ENCODE peak calls at places on chromosomes 11 and 22, in eight cellular contexts. F, Z, N, Y, Q, P, G and M are unnamed samples.

GRCh38 chr22:19807914-19808872 is 46.5 kb downstream of the GNB1L start:
- DNase-seq in F (peak; percentile 7), Z (no peak), N (no peak), Y (no peak), Q (no peak), P (no peak), G (no peak), M (no peak)

GRCh38 chr11:69284081-69284511 is 9.9 kb upstream of the MYEOV start:
- DNase-seq in F (no peak), Z (no peak), N (peak; percentile 43), Y (no peak), Q (no peak), P (peak; percentile 81), G (no peak), M (no peak)

GRCh38 chr11:3137486-3138177 is 27.5 kb downstream of the OSBPL5 start:
- DNase-seq in F (no peak), Z (no peak), N (no peak), Y (no peak), Q (no peak), P (no peak), G (no peak), M (no peak)

GRCh38 chr22:22706253-22706940 is 62.0 kb downstream of the GGTLC2 start:
- DNase-seq in F (no peak), Z (no peak), N (no peak), Y (no peak), Q (no peak), P (no peak), G (no peak), M (no peak)

GRCh38 chr22:48858121-48858520 is 969.6 kb downstream of the BRD1 start:
- DNase-seq in F (no peak), Z (no peak), N (no peak), Y (no peak), Q (no peak), P (no peak), G (no peak), M (no peak)

GRCh38 chr11:1570896-1571759 is 943 bp downstream of the DUSP8 start:
- DNase-seq in F (no peak), Z (no peak), N (no peak), Y (no peak), Q (no peak), P (peak; percentile 60), G (no peak), M (no peak)

GRCh38 chr22:41909290-41910049 is 5.4 kb downstream of the SHISA8 start:
- DNase-seq in F (no peak), Z (no peak), N (no peak), Y (no peak), Q (no peak), P (no peak), G (peak; percentile 41), M (no peak)

GRCh38 chr11:9527481-9528140 is 45.9 kb upstream of the WEE1 start:
- DNase-seq in F (no peak), Z (no peak), N (no peak), Y (no peak), Q (no peak), P (no peak), G (no peak), M (no peak)

GRCh38 chr11:125348704-125349635 is 147.1 kb downstream of the FEZ1 start:
- DNase-seq in F (peak; percentile 90), Z (peak; percentile 20), N (peak; percentile 28), Y (peak; percentile 13), Q (peak; percentile 22), P (peak; percentile 71), G (no peak), M (no peak)

GRCh38 chr11:14373941-14374646 is 15.1 kb upstream of the RRAS2 start:
- DNase-seq in F (no peak), Z (no peak), N (peak; percentile 75), Y (no peak), Q (no peak), P (peak; percentile 75), G (no peak), M (no peak)

GRCh38 chr22:30240541-30241417 is 5.8 kb downstream of the LIF start:
- DNase-seq in F (no peak), Z (no peak), N (peak; percentile 69), Y (no peak), Q (no peak), P (no peak), G (no peak), M (no peak)

GRCh38 chr11:1827095-1827797 is 7.5 kb upstream of the SYT8 start:
- DNase-seq in F (no peak), Z (no peak), N (peak; percentile 85), Y (peak; percentile 58), Q (no peak), P (no peak), G (no peak), M (no peak)

GRCh38 chr11:10012068-10012467 is 282.0 kb downstream of the SBF2 start:
- DNase-seq in F (no peak), Z (no peak), N (no peak), Y (no peak), Q (no peak), P (no peak), G (no peak), M (no peak)

GRCh38 chr11:19698493-19699292 is 13.9 kb upstream of the NAV2 start:
- DNase-seq in F (no peak), Z (no peak), N (peak; percentile 61), Y (no peak), Q (no peak), P (no peak), G (no peak), M (no peak)

GRCh38 chr11:112751763-112752162 is 209.5 kb upstream of the NCAM1 start:
- DNase-seq in F (no peak), Z (no peak), N (no peak), Y (no peak), Q (no peak), P (no peak), G (no peak), M (no peak)

GRCh38 chr11:393219-394033 is 583 bp upstream of the PKP3 start:
- DNase-seq in F (no peak), Z (no peak), N (peak; percentile 74), Y (peak; percentile 44), Q (no peak), P (no peak), G (no peak), M (no peak)

GRCh38 chr22:23534201-23534850 is 45.8 kb downstream of the IGLL1 start:
- DNase-seq in F (no peak), Z (no peak), N (no peak), Y (no peak), Q (no peak), P (peak; percentile 65), G (no peak), M (no peak)

GRCh38 chr11:26442131-26442530 is 110.2 kb downstream of the ANO3 start:
- DNase-seq in F (no peak), Z (no peak), N (peak; percentile 2), Y (no peak), Q (no peak), P (no peak), G (no peak), M (no peak)

GRCh38 chr11:130439160-130439519 is 9.3 kb upstream of the ADAMTS15 start:
- DNase-seq in F (no peak), Z (no peak), N (no peak), Y (no peak), Q (no peak), P (no peak), G (no peak), M (no peak)

GRCh38 chr11:133350045-133350444 is 182.3 kb downstream of the OPCML start:
- DNase-seq in F (no peak), Z (no peak), N (no peak), Y (no peak), Q (no peak), P (no peak), G (no peak), M (no peak)

GRCh38 chr11:125171974-125172373 is 7.4 kb downstream of the PKNOX2 start:
- DNase-seq in F (no peak), Z (no peak), N (no peak), Y (no peak), Q (no peak), P (no peak), G (no peak), M (no peak)

GRCh38 chr22:37012262-37012904 is 6.9 kb downstream of the TST start:
- DNase-seq in F (no peak), Z (no peak), N (no peak), Y (no peak), Q (no peak), P (no peak), G (no peak), M (no peak)